ENCODE peak calls at places on chromosomes 4 and X, in seven cellular contexts. X, W, T, H, U, M and O are unnamed samples. For H3K4me1, the result is how much of the 10 kb centered on the place peaks cover.

GRCh38 chrX:54182194-54182863 is 725 bp downstream of the FAM120C start:
- DNase-seq in X (peak), W (peak), T (peak), H (peak), U (peak), M (peak), O (peak)

GRCh38 chr4:99968330-99968729 is 18.3 kb upstream of the H2AZ1 start:
- DNase-seq in X (no peak), W (no peak), T (no peak), H (no peak), U (no peak), M (no peak), O (no peak)

GRCh38 chr4:98468744-98469143 is 189.7 kb downstream of the TSPAN5 start:
- DNase-seq in X (no peak), W (no peak), T (no peak), H (no peak), U (no peak), M (no peak), O (no peak)

GRCh38 chr4:91448668-91449330 is 855.0 kb upstream of the GRID2 start:
- DNase-seq in X (no peak), W (no peak), T (no peak), H (no peak), U (no peak), M (no peak), O (no peak)

GRCh38 chr4:87030124-87030523 is 95.3 kb downstream of the AFF1 start:
- DNase-seq in X (no peak), W (no peak), T (no peak), H (no peak), U (no peak), M (no peak), O (no peak)

GRCh38 chrX:141133272-141133671 is 43.7 kb downstream of the LDOC1 start:
- DNase-seq in X (no peak), W (no peak), T (no peak), H (no peak), U (no peak), M (no peak), O (no peak)

GRCh38 chr4:110955748-110956147 is 332.9 kb upstream of the PITX2 start:
- DNase-seq in X (no peak), W (no peak), T (no peak), H (no peak), U (no peak), M (no peak), O (no peak)

GRCh38 chr4:90883519-90883918 is 756.3 kb downstream of the CCSER1 start:
- DNase-seq in X (no peak), W (no peak), T (no peak), H (no peak), U (no peak), M (no peak), O (no peak)

GRCh38 chr4:121733942-121734341 is 31.0 kb downstream of the SMIM43 start:
- DNase-seq in X (no peak), W (no peak), T (no peak), H (no peak), U (no peak), M (no peak), O (no peak)

GRCh38 chr4:14719053-14719452 is 283.2 kb upstream of the CPEB2 start:
- DNase-seq in X (no peak), W (no peak), T (no peak), H (peak), U (no peak), M (peak), O (no peak)

GRCh38 chr4:11914406-11914805 is 485.7 kb upstream of the HS3ST1 start:
- DNase-seq in X (no peak), W (no peak), T (no peak), H (no peak), U (no peak), M (no peak), O (no peak)

GRCh38 chrX:74534569-74535038 is 79.8 kb downstream of the RLIM start:
- DNase-seq in X (no peak), W (no peak), T (no peak), H (no peak), U (no peak), M (no peak), O (no peak)

GRCh38 chrX:133676344-133677122 is 261.2 kb upstream of the GPC4 start:
- DNase-seq in X (no peak), W (no peak), T (peak), H (peak), U (no peak), M (peak), O (no peak)

GRCh38 chrX:55710701-55711100 is 6.8 kb upstream of the RRAGB start:
- DNase-seq in X (no peak), W (peak), T (no peak), H (no peak), U (no peak), M (peak), O (no peak)

GRCh38 chrX:72269671-72270251 is 7.3 kb downstream of the RPS4X start:
- DNase-seq in X (no peak), W (peak), T (no peak), H (no peak), U (no peak), M (no peak), O (no peak)

GRCh38 chrX:68599256-68600152 is 48.0 kb upstream of the STARD8 start:
- DNase-seq in X (no peak), W (no peak), T (no peak), H (no peak), U (peak), M (no peak), O (no peak)

GRCh38 chr4:121784975-121785374 is 16.1 kb upstream of the EXOSC9 start:
- DNase-seq in X (no peak), W (no peak), T (no peak), H (no peak), U (no peak), M (peak), O (no peak)

GRCh38 chr4:13483142-13484044 is 747 bp downstream of the RAB28 start:
- DNase-seq in X (peak), W (peak), T (peak), H (no peak), U (peak), M (no peak), O (no peak)

GRCh38 chr4:105710678-105711077 is 2.1 kb downstream of the GSTCD start:
- DNase-seq in X (no peak), W (no peak), T (no peak), H (no peak), U (no peak), M (no peak), O (no peak)

GRCh38 chrX:133390647-133391046 is 24.6 kb downstream of the GPC4 start:
- DNase-seq in X (no peak), W (no peak), T (peak), H (no peak), U (no peak), M (peak), O (no peak)

GRCh38 chrX:70168238-70169188 is 8.8 kb upstream of the DGAT2L6 start:
- DNase-seq in X (no peak), W (peak), T (no peak), H (no peak), U (peak), M (no peak), O (no peak)

GRCh38 chr4:6379787-6380745 is 92.3 kb downstream of the PPP2R2C start:
- DNase-seq in X (no peak), W (no peak), T (no peak), H (peak), U (no peak), M (no peak), O (no peak)

GRCh38 chr4:1170805-1171305 is 1.5 kb downstream of the SPON2 start:
- DNase-seq in X (no peak), W (no peak), T (no peak), H (no peak), U (no peak), M (peak), O (no peak)

GRCh38 chr4:106763044-106763443 is 273.1 kb downstream of the DKK2 start:
- DNase-seq in X (no peak), W (no peak), T (no peak), H (no peak), U (no peak), M (no peak), O (no peak)

GRCh38 chrX:122517781-122518180 is 666.3 kb upstream of the GRIA3 start:
- DNase-seq in X (no peak), W (no peak), T (no peak), H (no peak), U (no peak), M (no peak), O (no peak)

GRCh38 chrX:107716045-107716684 is 59.4 kb downstream of the TSC22D3 start:
- DNase-seq in X (no peak), W (peak), T (peak), H (peak), U (peak), M (no peak), O (no peak)

GRCh38 chrX:107712231-107713204 is 63.1 kb downstream of the TSC22D3 start:
- DNase-seq in X (no peak), W (peak), T (peak), H (no peak), U (no peak), M (peak), O (no peak)

GRCh38 chrX:107715331-107716044 is 60.1 kb downstream of the TSC22D3 start:
- DNase-seq in X (no peak), W (peak), T (peak), H (peak), U (peak), M (no peak), O (no peak)

GRCh38 chrX:107713205-107714195 is 62.1 kb downstream of the TSC22D3 start:
- DNase-seq in X (no peak), W (peak), T (peak), H (no peak), U (no peak), M (no peak), O (peak)

DNA sequence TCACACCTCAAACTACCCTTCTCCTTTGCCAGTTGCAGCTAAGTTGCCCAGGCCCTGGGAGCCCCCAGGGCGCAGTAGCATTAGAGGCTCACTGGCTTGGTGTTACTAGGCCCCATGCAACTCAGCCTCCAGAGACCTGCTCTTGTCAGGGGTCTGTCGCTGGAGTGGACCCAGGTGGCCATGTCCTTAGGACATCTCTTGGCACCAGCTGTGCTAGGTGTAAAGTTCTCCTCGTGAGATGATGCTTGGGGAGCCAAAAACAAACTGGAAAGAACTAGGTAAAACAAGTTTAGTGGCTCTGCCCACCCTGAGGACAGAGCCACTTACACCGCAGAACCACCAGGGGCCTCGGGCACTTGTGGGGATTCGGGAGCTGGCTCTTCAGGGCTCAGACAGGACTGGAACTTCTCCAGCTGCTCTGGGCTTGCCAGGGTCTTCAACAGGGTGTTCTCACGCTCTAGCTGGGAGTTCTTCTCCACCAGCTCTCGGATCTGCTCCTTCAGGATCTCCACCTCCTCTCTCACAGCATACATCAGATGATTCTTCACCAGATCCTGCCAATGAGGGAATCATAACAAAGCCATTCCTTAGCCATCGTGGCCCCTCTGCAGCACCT is 61.3 kb downstream of the TSC22D3 start:
- DNase-seq in X (no peak), W (peak), T (peak), H (peak), U (no peak), M (no peak), O (peak)
- TF ChIP-seq CTCF in X (no peak), W (peak), T (no peak), H (peak), U (peak), M (no peak), O (no peak)

GRCh38 chrX:39905475-39905889 is 192.3 kb downstream of the BCOR start:
- DNase-seq in X (no peak), W (no peak), T (peak), H (no peak), U (no peak), M (peak), O (peak)

GRCh38 chrX:39905946-39906345 is 191.8 kb downstream of the BCOR start:
- DNase-seq in X (no peak), W (no peak), T (no peak), H (no peak), U (no peak), M (no peak), O (no peak)

GRCh38 chrX:39904816-39905474 is 192.8 kb downstream of the BCOR start:
- DNase-seq in X (no peak), W (no peak), T (no peak), H (no peak), U (no peak), M (no peak), O (no peak)

GRCh38 chrX:39903343-39903742 is 194.4 kb downstream of the BCOR start:
- DNase-seq in X (no peak), W (no peak), T (no peak), H (no peak), U (no peak), M (no peak), O (no peak)

DNA sequence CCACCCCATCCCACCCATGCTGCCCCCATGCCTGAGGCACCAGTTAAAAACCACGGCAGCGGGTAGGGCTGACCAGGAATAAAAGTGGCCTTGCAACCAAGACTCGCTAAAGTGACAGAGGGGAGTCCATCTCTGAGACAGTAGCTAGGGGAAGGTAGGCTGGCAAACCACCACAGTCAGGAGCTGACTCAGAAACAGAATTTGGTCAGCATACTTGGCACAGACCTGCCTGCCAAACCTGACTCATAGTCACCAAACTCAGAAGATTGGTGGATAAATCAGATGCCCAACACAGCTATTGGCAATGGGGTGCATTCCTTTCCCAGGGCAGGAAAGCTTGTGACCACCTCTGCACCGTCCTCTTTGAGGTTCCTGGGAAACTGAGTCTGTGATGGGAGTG is 193.8 kb downstream of the BCOR start:
- DNase-seq in X (no peak), W (no peak), T (no peak), H (no peak), U (no peak), M (no peak), O (no peak)
- H3K4me1 ChIP-seq in X (under half), W (under half), T (under half), H (under half), U (under half), M (under half), O (under half)

DNA sequence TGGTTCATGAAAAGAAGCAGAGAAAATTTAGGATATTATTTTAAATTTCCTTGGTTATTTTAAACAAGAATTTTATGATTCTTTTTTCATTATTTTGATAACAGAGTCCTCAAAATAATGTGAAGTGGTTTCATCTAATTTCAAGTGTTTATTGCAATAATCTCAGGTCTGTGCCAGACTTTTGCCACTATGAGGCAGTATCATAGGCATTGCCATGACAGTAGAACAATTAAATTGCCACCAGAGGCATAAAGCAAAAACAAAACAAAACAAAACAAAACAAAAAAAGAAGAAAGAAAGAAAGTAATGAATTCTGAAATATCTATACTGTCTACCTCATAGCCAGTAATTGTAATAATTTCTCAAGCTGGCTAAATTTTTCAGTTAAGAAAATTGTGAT is 739.2 kb downstream of the KCTD8 start:
- DNase-seq in X (no peak), W (no peak), T (no peak), H (no peak), U (no peak), M (no peak), O (no peak)
- TF ChIP-seq CTCF in X (no peak), W (no peak), T (no peak), H (no peak), U (peak), M (no peak), O (no peak)

GRCh38 chrX:115261148-115261547 is 27.3 kb upstream of the LRCH2 start:
- DNase-seq in X (no peak), W (no peak), T (no peak), H (no peak), U (no peak), M (no peak), O (no peak)
- H3K4me1 ChIP-seq in X (under half), W (under half), T (under half), H (under half), U (under half), M (under half), O (under half)

DNA sequence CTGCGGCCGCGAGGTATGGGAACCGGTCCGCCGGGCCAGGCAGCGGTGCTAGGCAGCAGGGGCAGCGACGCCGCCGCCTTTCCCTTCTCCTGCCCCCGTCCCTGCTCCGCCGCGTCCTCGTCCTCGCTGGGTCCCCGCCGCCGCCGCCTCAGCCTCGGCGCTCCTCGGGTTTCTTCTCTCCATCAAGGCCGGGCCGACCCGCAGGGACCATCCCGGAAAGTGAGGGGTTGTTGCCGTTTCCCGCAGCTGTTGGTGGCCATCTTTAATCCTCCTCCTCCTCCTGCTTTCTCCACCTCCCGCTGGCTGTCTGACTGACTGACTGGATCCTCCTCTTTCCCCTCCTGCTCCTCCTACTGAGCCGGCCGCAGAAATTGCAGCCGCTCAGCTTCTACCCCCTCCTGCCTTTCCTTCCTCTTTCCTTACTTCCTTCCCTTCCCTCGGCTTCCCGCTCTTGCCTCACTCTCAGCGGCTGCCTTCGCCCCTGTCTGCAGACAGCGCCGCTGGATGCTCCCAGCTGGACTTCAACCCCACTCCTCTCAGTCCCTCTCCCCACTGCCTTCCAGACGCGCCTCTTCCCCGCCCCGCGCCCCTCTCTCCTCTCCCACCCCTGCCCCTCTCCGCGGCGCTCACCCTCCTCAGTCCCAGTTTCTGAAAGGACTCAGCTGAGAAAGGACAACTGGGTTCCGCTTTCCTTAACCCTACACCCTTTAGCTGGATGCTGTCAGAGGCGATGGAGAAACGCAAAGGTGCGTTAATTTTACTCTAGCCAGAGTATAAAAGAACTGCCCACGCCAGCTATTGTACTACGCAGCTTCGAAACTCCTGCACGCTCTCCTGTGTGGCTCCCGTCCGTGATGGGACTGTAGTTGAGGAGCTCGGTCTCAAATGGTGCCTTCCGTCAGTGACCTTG is at the start of gene WDFY3:
- DNase-seq in X (peak), W (peak), T (peak), H (peak), U (no peak), M (peak), O (peak)
- TF ChIP-seq CTCF in X (no peak), W (no peak), T (no peak), H (peak), U (no peak), M (no peak), O (no peak)

DNA sequence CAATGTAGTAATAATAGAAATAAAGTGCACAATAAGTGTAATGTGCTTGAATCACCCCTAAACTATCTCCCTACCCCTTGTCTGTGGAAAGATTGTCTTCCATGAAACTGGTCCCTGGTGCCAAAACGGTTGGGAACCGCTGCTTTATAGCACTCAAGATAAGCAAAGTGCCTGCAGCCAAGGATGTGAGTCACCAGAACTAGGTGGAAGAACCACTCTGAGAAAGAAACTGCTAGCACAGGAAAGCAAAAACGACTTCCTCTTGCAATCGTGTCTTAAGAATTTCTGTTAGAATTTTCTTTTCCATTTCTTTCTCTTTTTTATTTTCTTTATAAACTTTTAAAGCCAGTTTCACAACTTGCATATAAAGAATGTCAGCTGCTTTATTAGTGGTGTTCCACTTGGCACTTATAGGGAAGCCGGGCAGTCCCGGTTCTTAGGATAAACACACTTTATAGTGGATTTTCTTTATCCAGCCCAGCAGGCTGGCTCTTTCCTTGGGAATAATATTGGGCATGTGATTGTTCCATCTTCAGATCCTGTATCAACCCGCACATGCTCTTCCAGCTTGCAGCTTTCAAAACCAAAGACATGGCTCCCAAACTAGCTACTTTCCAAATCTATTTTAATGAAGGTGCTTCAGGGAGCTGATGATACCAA is 32.3 kb upstream of the CXCL8 start:
- DNase-seq in X (no peak), W (peak), T (peak), H (peak), U (no peak), M (peak), O (no peak)
- H3K4me1 ChIP-seq in X (under half), W (under half), T (under half), H (under half), U (under half), M (under half), O (under half)

DNA sequence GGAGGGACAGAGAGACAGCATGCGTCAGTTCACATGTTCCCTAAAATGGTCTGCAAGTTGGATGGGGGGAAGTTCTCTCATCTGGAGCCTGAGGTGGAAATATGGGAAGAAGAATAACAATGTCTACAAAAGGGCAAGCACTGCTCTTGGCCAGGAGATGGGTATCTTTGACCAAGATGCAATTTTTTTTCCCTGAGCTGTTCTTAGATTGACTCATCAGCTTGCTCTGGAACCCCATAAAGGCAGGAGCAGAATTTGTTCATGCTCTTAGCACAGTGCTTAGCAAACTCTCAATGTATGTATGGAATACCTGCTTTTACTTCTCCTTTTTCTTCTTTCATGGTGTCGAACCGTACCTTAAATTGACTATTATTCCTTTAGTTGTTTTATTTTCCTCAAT is 90.5 kb upstream of the ZNF827 start:
- DNase-seq in X (no peak), W (no peak), T (no peak), H (no peak), U (peak), M (no peak), O (no peak)
- TF ChIP-seq CTCF in X (no peak), W (no peak), T (no peak), H (no peak), U (peak), M (no peak), O (no peak)